ENCODE peak calls at places on chromosome 21, in four cellular contexts. O, X, Y and G are unnamed samples.

GRCh38 chr21:27366846-27367245 is 400.0 kb upstream of the ADAMTS5 start:
- DNase-seq in O (no peak), Y (no peak), X (no peak), G (no peak)

GRCh38 chr21:31772674-31773555 is 41.0 kb upstream of the SCAF4 start:
- DNase-seq in X (peak), O (no peak), Y (no peak), G (peak)

GRCh38 chr21:42063578-42064521 is 7.3 kb upstream of the UMODL1 start:
- DNase-seq in O (no peak), X (peak), Y (no peak), G (no peak)

GRCh38 chr21:28336299-28336698 is 656.4 kb downstream of the LTN1 start:
- DNase-seq in Y (peak), X (no peak), O (peak), G (no peak)

GRCh38 chr21:17612565-17613241 is at the start of gene BTG3:
- DNase-seq in Y (peak), X (peak), O (peak), G (peak)

GRCh38 chr21:43195131-43196021 is 26.6 kb downstream of the CRYAA start:
- DNase-seq in O (no peak), Y (no peak), X (no peak), G (no peak)

GRCh38 chr21:35509004-35509704 is 460.1 kb upstream of the RUNX1 start:
- DNase-seq in X (no peak), O (no peak), Y (no peak), G (no peak)

GRCh38 chr21:29940993-29941392 is 1.2 kb upstream of the GRIK1 start:
- DNase-seq in Y (no peak), O (no peak), X (no peak), G (no peak)

GRCh38 chr21:16125274-16125673 is 395.5 kb downstream of the USP25 start:
- DNase-seq in X (no peak), O (no peak), Y (no peak), G (no peak)

GRCh38 chr21:44884059-44884458 is 10.6 kb upstream of the PTTG1IP start:
- DNase-seq in X (no peak), O (no peak), Y (no peak), G (no peak)

GRCh38 chr21:34801519-34802132 is 132.8 kb downstream of the CLIC6 start:
- DNase-seq in Y (no peak), O (no peak), X (peak), G (peak)

GRCh38 chr21:46126321-46127238 is 28.7 kb downstream of the COL6A2 start:
- DNase-seq in Y (no peak), O (no peak), X (no peak), G (no peak)

GRCh38 chr21:15264084-15264483 is 199.3 kb upstream of the NRIP1 start:
- DNase-seq in O (no peak), Y (no peak), X (no peak), G (no peak)

GRCh38 chr21:39334611-39335010 is 14.3 kb downstream of the HMGN1 start:
- DNase-seq in O (no peak), Y (no peak), X (no peak), G (no peak)

GRCh38 chr21:21183092-21183491 is 184.9 kb downstream of the NCAM2 start:
- DNase-seq in O (no peak), Y (no peak), X (no peak), G (no peak)

GRCh38 chr21:42026072-42026415 is 15.9 kb upstream of the ZBTB21 start:
- DNase-seq in Y (no peak), O (no peak), X (no peak), G (no peak)

GRCh38 chr21:39104911-39105310 is 78.3 kb downstream of the PSMG1 start:
- DNase-seq in O (no peak), Y (no peak), X (no peak), G (no peak)

GRCh38 chr21:45514311-45515021 is 27.8 kb downstream of the SLC19A1 start:
- DNase-seq in X (no peak), Y (no peak), O (no peak), G (no peak)

GRCh38 chr21:45512626-45513002 is 29.6 kb downstream of the SLC19A1 start:
- DNase-seq in X (no peak), O (no peak), Y (no peak), G (no peak)

GRCh38 chr21:30072496-30072895 is 94.1 kb downstream of the CLDN17 start:
- DNase-seq in Y (no peak), X (no peak), O (no peak), G (no peak)

GRCh38 chr21:44616591-44616926 is 4.7 kb downstream of the KRTAP10-8 start:
- DNase-seq in Y (no peak), X (no peak), O (no peak), G (no peak)

GRCh38 chr21:44436958-44437357 is 18.4 kb upstream of the LRRC3 start:
- DNase-seq in X (no peak), O (no peak), Y (no peak), G (no peak)

GRCh38 chr21:41596241-41596925 is 88.4 kb upstream of the TMPRSS2 start:
- DNase-seq in X (no peak), Y (no peak), O (no peak), G (no peak)

GRCh38 chr21:39097335-39097861 is 85.9 kb downstream of the PSMG1 start:
- DNase-seq in O (no peak), Y (no peak), X (no peak), G (no peak)

GRCh38 chr21:17668479-17668878 is 55.8 kb upstream of the BTG3 start:
- DNase-seq in Y (no peak), O (no peak), X (no peak), G (no peak)

GRCh38 chr21:42237577-42237976 is 18.6 kb downstream of the ABCG1 start:
- DNase-seq in O (no peak), Y (no peak), X (no peak), G (no peak)

GRCh38 chr21:18877932-18878331 is 474.3 kb upstream of the TMPRSS15 start:
- DNase-seq in Y (no peak), O (no peak), X (no peak), G (no peak)

GRCh38 chr21:33824156-33824941 is 91.3 kb downstream of the ATP5PO start:
- DNase-seq in X (no peak), Y (no peak), O (no peak), G (no peak)